ENCODE peak calls at places on chromosomes 4 and X, in nine cellular contexts. E, Q, G, Y, H, N, W, M and R are unnamed samples.

GRCh38 chr4:84647307-84647884 is 64.5 kb downstream of the CDS1 start:
- DNase-seq in Y (peak), G (no peak), W (no peak), Q (no peak), H (no peak), E (no peak), M (no peak), N (no peak), R (no peak)

GRCh38 chr4:33911951-33912350 is 2332.4 kb downstream of the ARAP2 start:
- DNase-seq in M (no peak), E (no peak), H (no peak), W (no peak), G (no peak), Q (no peak), N (no peak), Y (no peak), R (no peak)

GRCh38 chr4:184689681-184690080 is 40.1 kb downstream of the PRIMPOL start:
- DNase-seq in H (no peak), Y (no peak), E (no peak), Q (no peak), G (no peak), M (no peak), W (no peak), N (no peak), R (no peak)

GRCh38 chrX:113512700-113513395 is 672.2 kb upstream of the AMOT start:
- DNase-seq in Y (peak), N (no peak), H (peak), Q (no peak), G (peak), W (no peak), M (no peak), E (no peak), R (no peak)

GRCh38 chr4:20984011-20984836 is 284.0 kb downstream of the PACRGL start:
- DNase-seq in H (no peak), M (no peak), W (peak), E (no peak), G (no peak), Q (no peak), Y (peak), N (no peak), R (no peak)

GRCh38 chrX:139759637-139760036 is 51.7 kb upstream of the MCF2 start:
- DNase-seq in Q (peak), N (no peak), H (peak), Y (peak), G (peak), E (no peak), M (peak), W (no peak), R (no peak)

GRCh38 chrX:43589735-43590515 is 66.2 kb upstream of the MAOA start:
- DNase-seq in N (no peak), Y (peak), Q (no peak), G (no peak), M (no peak), W (no peak), H (peak), E (no peak), R (no peak)

GRCh38 chr4:102867278-102868152 is 1.3 kb upstream of the CISD2 start:
- DNase-seq in E (no peak), Y (no peak), H (no peak), N (no peak), Q (peak), G (no peak), M (peak), W (no peak), R (no peak)

GRCh38 chr4:107747748-107748486 is 27.9 kb upstream of the PAPSS1 start:
- DNase-seq in N (no peak), E (no peak), H (no peak), Y (no peak), Q (no peak), M (no peak), W (no peak), G (peak), R (no peak)

GRCh38 chrX:46279214-46279924 is 265.9 kb downstream of the ZNF674 start:
- DNase-seq in W (no peak), G (no peak), H (no peak), E (no peak), M (no peak), Y (no peak), Q (no peak), N (no peak), R (no peak)

GRCh38 chr4:54879576-54879975 is 221.8 kb downstream of the KIT start:
- DNase-seq in E (no peak), W (no peak), M (no peak), Q (no peak), H (peak), G (no peak), Y (peak), N (no peak), R (no peak)

GRCh38 chr4:73803213-73803612 is 33.3 kb upstream of the CXCL6 start:
- DNase-seq in M (no peak), Y (peak), G (no peak), E (no peak), H (no peak), W (no peak), Q (peak), N (no peak), R (no peak)

GRCh38 chr4:48943387-48943786 is 36.8 kb upstream of the OCIAD2 start:
- DNase-seq in N (no peak), M (no peak), H (peak), Q (peak), Y (no peak), E (no peak), G (peak), W (no peak), R (no peak)

DNA sequence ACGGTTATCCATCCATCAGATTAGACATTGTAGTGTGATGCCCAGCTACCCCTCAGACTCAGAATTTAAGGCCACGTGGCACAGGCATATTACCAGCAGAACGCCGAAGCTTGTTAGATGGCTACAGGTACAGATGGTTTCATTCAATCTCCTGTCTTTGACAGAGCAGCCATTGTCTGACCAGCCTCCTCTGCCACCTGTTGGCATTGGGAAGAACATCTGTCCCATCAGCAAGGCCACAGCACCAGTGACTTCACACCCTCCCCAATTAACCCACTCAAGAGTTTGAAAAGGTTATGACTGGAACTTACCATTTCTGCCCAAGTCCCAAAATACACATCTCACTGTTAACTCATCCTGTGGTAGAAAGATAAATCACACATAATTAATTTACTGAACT is 22.0 kb upstream of the PHKA2 start:
- DNase-seq in M (peak), H (no peak), W (no peak), G (peak), Q (no peak), N (no peak), E (no peak), Y (no peak), R (no peak)
- TF ChIP-seq CTCF in M (peak), H (peak), W (no peak), G (no peak), Q (no peak), N (no peak), E (no peak), Y (no peak), R (no peak)

DNA sequence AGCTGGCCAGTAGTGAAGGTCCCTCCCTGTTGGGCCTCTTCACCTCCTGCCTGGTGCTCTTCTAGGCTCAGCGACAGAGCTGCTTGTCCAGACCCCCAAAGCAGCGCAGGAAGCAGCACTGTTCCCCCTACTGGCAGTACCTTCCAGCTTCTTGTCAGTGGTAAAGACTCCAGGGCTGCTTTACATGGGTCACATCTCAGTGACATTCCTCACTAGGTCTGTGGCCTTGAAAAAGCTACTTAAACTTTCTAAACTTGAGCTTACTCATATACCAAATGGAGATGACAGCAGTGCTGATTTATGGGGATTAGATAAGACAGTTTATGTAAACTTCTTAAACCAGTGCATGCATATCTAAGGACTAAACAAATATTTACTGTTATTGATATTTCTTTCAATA is 117.3 kb downstream of the FAT4 start:
- DNase-seq in N (no peak), W (peak), M (no peak), Y (peak), G (no peak), Q (peak), E (no peak), H (no peak), R (no peak)
- TF ChIP-seq CTCF in N (no peak), W (peak), M (no peak), Y (peak), G (no peak), Q (no peak), E (no peak), H (no peak), R (no peak)

DNA sequence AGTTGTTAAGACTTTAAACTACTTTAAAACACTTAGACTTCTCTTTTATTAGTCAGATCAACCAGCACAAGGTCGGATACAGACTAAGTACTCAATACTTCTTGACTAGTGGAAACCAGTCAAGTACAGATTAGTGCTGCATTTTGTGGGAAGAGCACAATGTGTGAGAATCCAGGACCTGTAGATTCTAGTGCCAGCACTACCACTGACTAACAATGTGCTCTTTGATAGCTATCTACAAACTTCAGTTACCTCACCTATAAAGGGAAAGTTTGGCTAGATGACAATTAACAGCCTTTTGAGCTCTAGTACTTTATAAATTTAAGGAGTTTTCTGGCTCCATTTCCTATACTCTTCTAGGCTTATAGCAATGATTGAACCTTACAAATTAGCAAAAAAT is 181.5 kb downstream of the SLC4A4 start:
- DNase-seq in G (no peak), N (no peak), Y (no peak), W (no peak), E (no peak), M (no peak), Q (no peak), H (peak), R (no peak)
- TF ChIP-seq CTCF in G (no peak), N (no peak), Y (no peak), W (no peak), E (no peak), M (no peak), Q (no peak), H (no peak), R (no peak)

GRCh38 chr4:80336582-80336981 is 1.1 kb downstream of the CFAP299 start:
- DNase-seq in M (peak), H (peak), G (peak), N (peak), E (no peak), Q (peak), Y (peak), W (no peak), R (no peak)
- TF ChIP-seq CTCF in M (no peak), H (peak), G (no peak), N (no peak), E (no peak), Q (peak), Y (peak), W (peak), R (no peak)

GRCh38 chr4:86223472-86223871 is 136.4 kb downstream of the MAPK10 start:
- DNase-seq in N (no peak), Y (peak), W (no peak), E (no peak), H (peak), M (peak), Q (peak), G (peak), R (no peak)
- TF ChIP-seq CTCF in N (peak), Y (peak), W (no peak), E (no peak), H (peak), M (peak), Q (peak), G (peak), R (peak)